ENCODE peak calls at places on chromosomes 5 and 9, in eight cellular contexts. K is A549; G is suprapubic skin; J is gastrocnemius medialis; Z is CD4-positive, CD25-positive, alpha-beta regulatory T cell; C is dorsolateral prefrontal cortex; B is upper lobe of left lung; Q is HCT116. D is an unnamed sample.
A peak's percentile ranks its signal among the peaks of the same experiment; 100 is the strongest.

GRCh38 chr9:90012825-90013425 is 408.1 kb downstream of the GADD45G start:
- DNase-seq in K (no peak), G (peak; percentile 12), J (no peak), Z (no peak), C (no peak), B (no peak), Q (no peak), D (no peak)

GRCh38 chr5:118722165-118723020 is 266.0 kb downstream of the DTWD2 start:
- DNase-seq in K (no peak), G (no peak), J (no peak), Z (no peak), C (no peak), B (no peak), Q (no peak), D (no peak)

GRCh38 chr9:1102010-1102712 is 52.0 kb downstream of the DMRT2 start:
- DNase-seq in K (no peak), G (no peak), J (no peak), Z (no peak), C (no peak), B (no peak), Q (no peak), D (no peak)

GRCh38 chr5:35762368-35762767 is 94.3 kb upstream of the IL7R start:
- DNase-seq in K (no peak), G (no peak), J (no peak), Z (no peak), C (no peak), B (no peak), Q (no peak), D (no peak)

GRCh38 chr5:26948921-26949320 is 89.5 kb downstream of the CDH9 start:
- DNase-seq in K (no peak), G (no peak), J (no peak), Z (no peak), C (no peak), B (no peak), Q (no peak), D (no peak)

GRCh38 chr9:100427366-100428263 is 672 bp downstream of the MSANTD3 start:
- DNase-seq in K (peak; percentile 65), G (peak; percentile 82), J (peak; percentile 32), Z (no peak), C (peak; percentile 62), B (no peak), Q (peak; percentile 35), D (peak; percentile 54)

GRCh38 chr5:114055810-114056476 is 305.9 kb upstream of the KCNN2 start:
- DNase-seq in K (no peak), G (no peak), J (no peak), Z (no peak), C (peak; percentile 30), B (peak; percentile 77), Q (no peak), D (peak; percentile 57)

GRCh38 chr9:17398351-17398750 is 180.5 kb upstream of the SH3GL2 start:
- DNase-seq in K (no peak), G (no peak), J (no peak), Z (no peak), C (no peak), B (no peak), Q (no peak), D (no peak)

GRCh38 chr9:115400801-115401200 is 282.8 kb upstream of the TNC start:
- DNase-seq in K (no peak), G (no peak), J (no peak), Z (no peak), C (no peak), B (no peak), Q (no peak), D (no peak)

GRCh38 chr5:64184832-64185231 is 19.2 kb downstream of the RNF180 start:
- DNase-seq in K (no peak), G (no peak), J (no peak), Z (no peak), C (no peak), B (no peak), Q (no peak), D (no peak)

GRCh38 chr5:14039063-14039462 is 94.6 kb upstream of the DNAH5 start:
- DNase-seq in K (no peak), G (no peak), J (no peak), Z (no peak), C (no peak), B (no peak), Q (peak; percentile 75), D (no peak)

GRCh38 chr9:97849980-97850379 is 3.0 kb upstream of the FOXE1 start:
- DNase-seq in K (no peak), G (no peak), J (no peak), Z (no peak), C (no peak), B (no peak), Q (no peak), D (no peak)

GRCh38 chr5:9621379-9621903 is 8.7 kb downstream of the TAS2R1 start:
- DNase-seq in K (no peak), G (no peak), J (no peak), Z (no peak), C (no peak), B (no peak), Q (no peak), D (no peak)

GRCh38 chr5:172828911-172829431 is 5.1 kb upstream of the ERGIC1 start:
- DNase-seq in K (no peak), G (no peak), J (no peak), Z (no peak), C (no peak), B (no peak), Q (no peak), D (no peak)

GRCh38 chr9:6897207-6897822 is 139.5 kb downstream of the KDM4C start:
- DNase-seq in K (no peak), G (no peak), J (no peak), Z (no peak), C (no peak), B (no peak), Q (no peak), D (no peak)

GRCh38 chr5:92838253-92838652 is 742.8 kb downstream of the NR2F1-AS1 start:
- DNase-seq in K (peak; percentile 15), G (no peak), J (no peak), Z (no peak), C (no peak), B (no peak), Q (peak; percentile 13), D (no peak)

GRCh38 chr5:54821445-54822330 is 163.7 kb downstream of the ESM1 start:
- DNase-seq in K (no peak), G (no peak), J (no peak), Z (no peak), C (no peak), B (no peak), Q (no peak), D (no peak)

DNA sequence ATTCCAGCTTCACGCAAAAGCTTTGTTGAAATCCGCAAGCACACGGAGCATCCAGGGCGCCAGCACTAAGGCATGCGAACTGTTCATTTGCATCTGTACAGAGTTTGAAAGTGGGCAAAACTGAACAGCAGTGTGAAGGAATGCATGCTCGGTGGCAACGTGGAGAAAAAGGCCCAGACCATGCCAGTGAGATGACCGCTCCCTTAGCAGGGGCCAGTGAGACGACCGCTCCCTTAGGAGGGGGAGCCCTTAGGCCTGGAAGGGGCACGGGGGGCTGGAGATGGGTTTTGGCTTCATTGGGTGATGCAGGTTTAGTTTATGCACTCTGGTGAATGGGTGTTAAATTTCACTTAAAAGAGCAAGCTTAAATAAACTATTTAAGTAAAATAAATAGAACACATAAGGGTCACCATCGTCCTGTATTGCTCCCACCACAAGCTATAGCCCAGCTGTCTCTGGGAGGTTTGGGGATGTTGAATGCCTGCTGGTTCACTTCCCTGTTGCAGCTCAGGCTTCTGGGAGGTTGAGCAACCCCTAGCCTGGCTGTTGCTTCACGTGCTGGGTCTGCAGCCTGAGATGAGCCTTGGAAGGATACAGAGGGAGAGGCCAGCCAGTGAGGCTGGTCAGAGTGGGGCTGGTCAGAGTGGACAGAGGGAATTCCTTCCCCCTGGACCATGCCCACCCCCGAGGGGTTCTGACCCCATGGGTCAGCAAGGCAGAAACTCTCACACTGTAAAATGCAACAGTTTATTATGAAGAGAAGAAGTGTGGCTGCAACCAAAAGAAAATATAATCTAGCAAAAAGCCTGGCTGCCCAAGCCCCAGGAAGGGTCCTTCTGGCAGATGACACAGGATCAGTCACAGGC is 4.6 kb upstream of the FCN1 start:
- DNase-seq in K (no peak), G (no peak), J (peak; percentile 25), Z (no peak), C (no peak), B (no peak), Q (no peak), D (no peak)
- H3K4me3 ChIP-seq in K (no peak overlapping the region), G (no peak overlapping the region), J (no peak overlapping the region), Z (no peak overlapping the region), C (no peak overlapping the region), B (no peak overlapping the region), Q (no peak overlapping the region), D (no peak overlapping the region)

DNA sequence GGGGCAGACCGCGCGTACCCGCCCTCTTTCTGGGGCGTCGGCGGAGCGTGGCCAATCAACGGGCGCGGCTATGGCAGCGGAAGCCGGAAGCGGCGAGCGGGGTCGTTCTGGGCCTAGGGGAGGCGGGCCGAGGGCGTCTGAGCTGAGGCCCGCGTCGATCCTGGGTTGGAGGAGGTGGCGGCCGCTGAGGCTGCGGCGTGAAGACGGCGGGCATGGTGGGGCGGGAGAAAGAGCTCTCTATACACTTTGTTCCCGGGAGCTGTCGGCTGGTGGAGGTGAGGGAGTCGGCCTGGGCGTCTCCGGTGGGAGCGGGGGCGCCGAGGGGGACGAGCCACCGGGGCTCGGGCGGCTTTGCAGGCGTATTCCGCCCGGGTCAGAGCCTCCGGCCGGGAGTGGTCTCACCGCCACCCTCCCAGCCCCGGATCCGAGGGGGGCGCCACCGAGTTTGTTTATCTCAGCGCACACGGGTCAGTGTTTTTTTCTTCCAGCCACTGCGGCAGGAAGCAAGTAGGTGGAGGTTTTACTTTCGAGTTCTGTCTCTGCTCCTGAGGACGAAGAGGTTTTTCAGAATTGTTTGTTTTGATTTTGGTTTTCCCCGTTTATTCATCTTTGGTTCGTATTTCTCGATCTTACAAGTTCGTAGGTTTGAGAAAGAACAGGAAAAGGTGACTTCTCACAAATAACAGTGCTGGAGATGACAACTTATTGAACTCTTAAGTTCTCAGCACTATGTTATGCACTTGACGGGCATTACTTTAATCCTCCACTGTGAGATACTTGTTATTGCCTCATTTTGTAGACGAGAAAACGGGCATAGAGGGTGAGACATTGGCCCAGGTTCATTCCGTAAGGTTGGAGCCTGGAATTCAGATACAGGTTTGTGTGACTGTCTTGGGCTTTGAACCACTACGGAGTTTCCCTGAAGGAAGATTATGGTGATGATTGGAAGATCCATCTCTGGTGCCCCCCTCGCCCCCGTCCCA is at the start of gene MAT2B:
- DNase-seq in K (peak; percentile 89), G (peak; percentile 98), J (peak; percentile 94), Z (peak; percentile 94), C (peak; percentile 94), B (peak; percentile 98), Q (peak; percentile 86), D (peak; percentile 96)
- H3K4me3 ChIP-seq in K (peak within 1 kb of the TSS; percentile 77), G (peak within 1 kb of the TSS; percentile 85), J (peak within 1 kb of the TSS; percentile 88), Z (peak within 1 kb of the TSS; percentile 96), C (peak within 1 kb of the TSS; percentile 83), B (peak within 1 kb of the TSS; percentile 63), Q (peak within 1 kb of the TSS; percentile 61), D (peak within 1 kb of the TSS; percentile 88)

GRCh38 chr5:76622973-76623596 is at the start of gene F2RL2:
- DNase-seq in K (peak; percentile 52), G (no peak), J (no peak), Z (no peak), C (no peak), B (no peak), Q (no peak), D (no peak)
- H3K4me3 ChIP-seq in K (peak within 1 kb of the TSS; percentile 36), G (no peak within 1 kb of the TSS), J (no peak within 1 kb of the TSS), Z (no peak within 1 kb of the TSS), C (no peak within 1 kb of the TSS), B (no peak within 1 kb of the TSS), Q (no peak within 1 kb of the TSS), D (no peak within 1 kb of the TSS)

GRCh38 chr5:11904270-11904906 is at the start of gene CTNND2:
- DNase-seq in K (peak; percentile 9), G (no peak), J (no peak), Z (no peak), C (peak; percentile 67), B (peak; percentile 89), Q (no peak), D (no peak)
- H3K4me3 ChIP-seq in K (peak within 1 kb of the TSS; percentile 57), G (peak within 1 kb of the TSS; percentile 39), J (no peak within 1 kb of the TSS), Z (no peak within 1 kb of the TSS), C (peak within 1 kb of the TSS; percentile 79), B (peak within 1 kb of the TSS; percentile 43), Q (no peak within 1 kb of the TSS), D (no peak within 1 kb of the TSS)

GRCh38 chr9:71758785-71759184 is 9.5 kb downstream of the CEMIP2 start:
- DNase-seq in K (no peak), G (no peak), J (peak; percentile 18), Z (no peak), C (no peak), B (no peak), Q (peak; percentile 54), D (no peak)
- H3K4me3 ChIP-seq in K (peak overlapping the region; percentile 18), G (no peak overlapping the region), J (no peak overlapping the region), Z (no peak overlapping the region), C (no peak overlapping the region), B (peak overlapping the region; percentile 17), Q (no peak overlapping the region), D (no peak overlapping the region)